ENCODE peak calls at places on chromosomes 6 and 20, in four cellular contexts. One of them, this sample, is unnamed.

GRCh38 chr6:63716169-63716568 is 80.6 kb downstream of the PHF3 start:
- DNase-seq in GM12878: no peak
- DNase-seq in A549: no peak
- DNase-seq in HepG2: no peak
- DNase-seq in this sample: no peak

GRCh38 chr20:50691585-50692552 is 527 bp upstream of the RIPOR3 start:
- DNase-seq in A549: no peak
- DNase-seq in HepG2: no peak
- DNase-seq in GM12878: no peak
- DNase-seq in this sample: peak

GRCh38 chr6:161198176-161198575 is 75.7 kb downstream of the AGPAT4 start:
- DNase-seq in GM12878: no peak
- DNase-seq in A549: no peak
- DNase-seq in HepG2: no peak
- DNase-seq in this sample: no peak

GRCh38 chr6:70901324-70901723 is 55.5 kb downstream of the B3GAT2 start:
- DNase-seq in GM12878: no peak
- DNase-seq in HepG2: no peak
- DNase-seq in A549: peak
- DNase-seq in this sample: no peak

GRCh38 chr20:10113746-10114145 is 79.0 kb downstream of the ANKEF1 start:
- DNase-seq in A549: no peak
- DNase-seq in GM12878: no peak
- DNase-seq in HepG2: no peak
- DNase-seq in this sample: no peak

GRCh38 chr20:45798935-45799642 is 7.3 kb downstream of the DNTTIP1 start:
- DNase-seq in GM12878: no peak
- DNase-seq in A549: peak
- DNase-seq in HepG2: peak
- DNase-seq in this sample: peak

GRCh38 chr6:86822747-86823146 is 114.6 kb upstream of the HTR1E start:
- DNase-seq in A549: no peak
- DNase-seq in GM12878: no peak
- DNase-seq in HepG2: no peak
- DNase-seq in this sample: no peak

GRCh38 chr6:30007132-30007764 is 53.8 kb upstream of the POLR1H start:
- DNase-seq in HepG2: no peak
- DNase-seq in A549: no peak
- DNase-seq in GM12878: no peak
- DNase-seq in this sample: no peak

GRCh38 chr20:50284811-50285375 is 94.3 kb downstream of the CEBPB start:
- DNase-seq in A549: no peak
- DNase-seq in HepG2: no peak
- DNase-seq in GM12878: no peak
- DNase-seq in this sample: peak

GRCh38 chr20:52766645-52767435 is 205.3 kb upstream of the TSHZ2 start:
- DNase-seq in HepG2: no peak
- DNase-seq in GM12878: no peak
- DNase-seq in A549: no peak
- DNase-seq in this sample: no peak

GRCh38 chr20:44649976-44650375 is 1.5 kb downstream of the ADA start:
- DNase-seq in HepG2: no peak
- DNase-seq in GM12878: no peak
- DNase-seq in A549: no peak
- DNase-seq in this sample: no peak

GRCh38 chr6:143092768-143093167 is 32.1 kb downstream of the AIG1 start:
- DNase-seq in GM12878: no peak
- DNase-seq in A549: no peak
- DNase-seq in HepG2: peak
- DNase-seq in this sample: no peak

GRCh38 chr6:90288404-90288803 is 8.2 kb downstream of the BACH2 start:
- DNase-seq in HepG2: no peak
- DNase-seq in GM12878: no peak
- DNase-seq in A549: no peak
- DNase-seq in this sample: no peak

GRCh38 chr20:62736026-62736406 is 27.4 kb downstream of the NTSR1 start:
- DNase-seq in A549: no peak
- DNase-seq in HepG2: no peak
- DNase-seq in GM12878: no peak
- DNase-seq in this sample: no peak

GRCh38 chr6:44416103-44416502 is 28.6 kb downstream of the CDC5L start:
- DNase-seq in GM12878: no peak
- DNase-seq in A549: peak
- DNase-seq in HepG2: peak
- DNase-seq in this sample: no peak

GRCh38 chr6:100412872-100413271 is 51.8 kb downstream of the SIM1 start:
- DNase-seq in A549: no peak
- DNase-seq in GM12878: no peak
- DNase-seq in HepG2: no peak
- DNase-seq in this sample: no peak

GRCh38 chr6:42103218-42103617 is 39.2 kb downstream of the C6orf132 start:
- DNase-seq in HepG2: no peak
- DNase-seq in A549: no peak
- DNase-seq in GM12878: no peak
- DNase-seq in this sample: no peak

GRCh38 chr6:159645659-159646058 is 47.4 kb downstream of the SOD2 start:
- DNase-seq in GM12878: no peak
- DNase-seq in A549: no peak
- DNase-seq in HepG2: no peak
- DNase-seq in this sample: no peak
- TF ChIP-seq PBX3 in GM12878: no peak
- TF ChIP-seq PBX3 in A549: no peak
- TF ChIP-seq PBX3 in HepG2: no peak
- TF ChIP-seq PBX3 in this sample: no peak

DNA sequence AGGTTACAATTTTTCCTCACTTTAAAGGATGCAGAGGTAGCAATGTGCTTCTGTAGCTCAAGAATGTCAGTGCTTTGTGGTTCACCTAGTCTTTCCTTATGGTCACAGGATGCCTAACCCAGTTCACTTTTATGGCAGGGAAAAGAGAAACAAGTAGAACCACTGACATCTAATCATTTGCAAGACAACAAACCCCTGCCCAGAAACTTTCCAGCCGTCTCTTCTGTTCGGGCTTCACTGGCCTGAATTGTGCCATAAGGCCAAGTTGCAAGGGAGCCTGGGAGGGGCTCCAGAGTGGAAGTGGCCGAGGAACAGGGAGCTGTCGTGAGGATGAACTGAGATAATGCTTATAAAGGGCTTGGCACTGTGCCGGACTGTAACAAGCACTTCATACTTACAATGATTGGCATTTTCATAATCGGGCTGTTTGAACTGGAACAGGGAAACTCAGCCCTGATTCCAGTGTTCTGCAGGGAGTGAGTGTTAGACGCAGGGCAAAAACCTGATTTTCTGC is 212.6 kb downstream of the BCAS1 start:
- DNase-seq in A549: no peak
- DNase-seq in HepG2: no peak
- DNase-seq in GM12878: no peak
- DNase-seq in this sample: no peak
- TF ChIP-seq PBX3 in A549: no peak
- TF ChIP-seq PBX3 in HepG2: no peak
- TF ChIP-seq PBX3 in GM12878: no peak
- TF ChIP-seq PBX3 in this sample: no peak

GRCh38 chr20:54335299-54335698 is 127.4 kb downstream of the PFDN4 start:
- DNase-seq in HepG2: no peak
- DNase-seq in GM12878: no peak
- DNase-seq in A549: no peak
- DNase-seq in this sample: no peak
- TF ChIP-seq PBX3 in HepG2: no peak
- TF ChIP-seq PBX3 in GM12878: no peak
- TF ChIP-seq PBX3 in A549: no peak
- TF ChIP-seq PBX3 in this sample: peak

GRCh38 chr6:137235686-137236085 is 16.5 kb upstream of the IFNGR1 start:
- DNase-seq in A549: no peak
- DNase-seq in GM12878: no peak
- DNase-seq in HepG2: no peak
- DNase-seq in this sample: no peak

GRCh38 chr6:137233561-137234504 is 14.6 kb upstream of the IFNGR1 start:
- DNase-seq in A549: peak
- DNase-seq in HepG2: peak
- DNase-seq in GM12878: no peak
- DNase-seq in this sample: no peak

GRCh38 chr6:137231895-137232294 is 12.7 kb upstream of the IFNGR1 start:
- DNase-seq in A549: no peak
- DNase-seq in HepG2: no peak
- DNase-seq in GM12878: no peak
- DNase-seq in this sample: no peak

GRCh38 chr6:137236581-137237355 is 17.6 kb upstream of the IFNGR1 start:
- DNase-seq in A549: no peak
- DNase-seq in GM12878: no peak
- DNase-seq in HepG2: no peak
- DNase-seq in this sample: no peak

GRCh38 chr6:137234505-137234863 is 15.3 kb upstream of the IFNGR1 start:
- DNase-seq in A549: no peak
- DNase-seq in HepG2: no peak
- DNase-seq in GM12878: no peak
- DNase-seq in this sample: no peak
- TF ChIP-seq PBX3 in A549: no peak
- TF ChIP-seq PBX3 in HepG2: no peak
- TF ChIP-seq PBX3 in GM12878: no peak
- TF ChIP-seq PBX3 in this sample: no peak

DNA sequence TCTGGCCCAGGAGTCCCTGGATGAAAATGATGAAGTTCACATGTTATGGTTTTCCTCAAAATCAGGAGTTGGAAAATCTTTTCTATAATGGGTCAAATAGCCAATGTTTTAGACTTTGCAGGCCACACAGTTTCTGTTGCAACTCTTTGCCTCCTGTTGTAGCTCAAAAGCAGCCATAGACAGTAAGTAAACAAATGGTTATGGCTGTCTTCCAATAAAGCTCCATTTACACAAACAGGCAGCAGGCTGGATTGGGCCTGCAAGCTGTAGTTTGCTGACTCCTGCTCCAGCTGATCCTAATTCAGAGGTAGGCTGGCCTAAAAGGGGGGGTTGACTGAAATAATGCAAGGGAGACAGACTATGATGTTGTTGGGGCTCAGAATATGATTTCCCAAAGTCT is 33.0 kb downstream of the METTL24 start:
- DNase-seq in GM12878: no peak
- DNase-seq in A549: no peak
- DNase-seq in HepG2: peak
- DNase-seq in this sample: no peak
- TF ChIP-seq PBX3 in GM12878: no peak
- TF ChIP-seq PBX3 in A549: no peak
- TF ChIP-seq PBX3 in HepG2: no peak
- TF ChIP-seq PBX3 in this sample: no peak

GRCh38 chr20:5153612-5154542 is 27.1 kb downstream of the CDS2 start:
- DNase-seq in GM12878: no peak
- DNase-seq in HepG2: peak
- DNase-seq in A549: no peak
- DNase-seq in this sample: no peak
- TF ChIP-seq PBX3 in GM12878: no peak
- TF ChIP-seq PBX3 in HepG2: no peak
- TF ChIP-seq PBX3 in A549: no peak
- TF ChIP-seq PBX3 in this sample: no peak

GRCh38 chr20:43508604-43509040 is 1.1 kb downstream of the L3MBTL1 start:
- DNase-seq in GM12878: no peak
- DNase-seq in HepG2: no peak
- DNase-seq in A549: peak
- DNase-seq in this sample: peak

GRCh38 chr20:43506238-43506637 is 1.3 kb upstream of the L3MBTL1 start:
- DNase-seq in A549: no peak
- DNase-seq in GM12878: no peak
- DNase-seq in HepG2: no peak
- DNase-seq in this sample: no peak

GRCh38 chr20:43508106-43508505 is 609 bp downstream of the L3MBTL1 start:
- DNase-seq in GM12878: no peak
- DNase-seq in A549: no peak
- DNase-seq in HepG2: no peak
- DNase-seq in this sample: peak

GRCh38 chr20:43511879-43512278 is 4.4 kb downstream of the L3MBTL1 start:
- DNase-seq in HepG2: no peak
- DNase-seq in GM12878: no peak
- DNase-seq in A549: no peak
- DNase-seq in this sample: no peak

GRCh38 chr20:43507150-43508080 is at the start of gene L3MBTL1:
- DNase-seq in HepG2: peak
- DNase-seq in GM12878: no peak
- DNase-seq in A549: peak
- DNase-seq in this sample: peak
- TF ChIP-seq PBX3 in HepG2: no peak
- TF ChIP-seq PBX3 in GM12878: no peak
- TF ChIP-seq PBX3 in A549: no peak
- TF ChIP-seq PBX3 in this sample: no peak

DNA sequence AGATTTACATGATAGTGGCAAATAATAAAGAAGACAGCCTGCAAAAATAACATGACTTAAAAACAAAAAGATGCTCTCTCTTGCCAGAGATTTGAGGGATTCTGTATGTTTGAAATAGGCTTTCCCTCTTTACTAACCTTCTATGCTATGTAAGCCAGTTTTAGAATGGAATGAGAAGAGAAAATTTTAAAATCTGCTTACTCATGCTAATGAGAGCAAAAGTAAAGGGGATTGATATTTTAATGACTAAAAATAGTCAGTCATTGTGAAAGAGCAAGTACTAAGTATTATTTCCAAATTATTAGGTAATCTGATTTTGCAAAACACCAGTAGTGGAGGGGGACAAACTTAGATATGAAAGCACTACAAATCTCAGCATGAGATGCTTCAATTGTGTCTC is 563.3 kb upstream of the ADGRB3 start:
- DNase-seq in A549: no peak
- DNase-seq in HepG2: no peak
- DNase-seq in GM12878: no peak
- DNase-seq in this sample: no peak
- TF ChIP-seq PBX3 in A549: no peak
- TF ChIP-seq PBX3 in HepG2: no peak
- TF ChIP-seq PBX3 in GM12878: no peak
- TF ChIP-seq PBX3 in this sample: no peak

DNA sequence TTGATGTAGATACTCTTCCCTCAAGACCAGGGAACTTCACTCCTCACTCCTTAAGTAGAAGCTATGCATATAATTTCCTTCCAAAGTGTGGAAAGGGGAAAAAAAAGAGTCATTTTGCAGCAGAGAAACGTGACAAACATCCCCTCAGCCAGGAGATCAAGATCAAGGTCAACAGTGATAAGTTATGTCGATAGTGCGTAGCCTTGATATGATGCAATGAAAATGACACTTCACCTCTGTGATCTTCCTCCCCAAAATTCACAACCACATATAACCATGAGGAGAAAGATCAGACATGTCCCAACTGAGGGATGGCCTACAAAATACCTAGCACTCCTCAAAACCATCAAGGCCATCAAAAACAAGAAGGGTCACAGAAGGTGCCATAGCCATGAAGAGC is 160.4 kb upstream of the MYLIP start:
- DNase-seq in HepG2: no peak
- DNase-seq in GM12878: no peak
- DNase-seq in A549: no peak
- DNase-seq in this sample: no peak
- TF ChIP-seq PBX3 in HepG2: no peak
- TF ChIP-seq PBX3 in GM12878: no peak
- TF ChIP-seq PBX3 in A549: no peak
- TF ChIP-seq PBX3 in this sample: no peak

This sample was measured in SK-N-SH.